ENCODE peak calls at places on chromosomes 6 and 20, in ten cellular contexts. One of them, this sample, is unnamed.

GRCh38 chr6:16129623-16130243 is 847 bp downstream of the MYLIP start:
- DNase-seq in HCT116: no peak
- DNase-seq in SK-N-MC: no peak
- DNase-seq in breast epithelium: no peak
- DNase-seq in stomach: peak; percentile 52
- DNase-seq in SK-N-SH: no peak
- DNase-seq in GM12892: no peak
- DNase-seq in prostate gland: no peak
- DNase-seq in Panc1: no peak
- DNase-seq in K562: no peak
- DNase-seq in this sample: no peak

GRCh38 chr20:36268501-36269342 is 32.4 kb downstream of the AAR2 start:
- DNase-seq in HCT116: no peak
- DNase-seq in SK-N-MC: no peak
- DNase-seq in breast epithelium: no peak
- DNase-seq in stomach: no peak
- DNase-seq in SK-N-SH: no peak
- DNase-seq in GM12892: no peak
- DNase-seq in prostate gland: no peak
- DNase-seq in Panc1: no peak
- DNase-seq in K562: no peak
- DNase-seq in this sample: no peak

GRCh38 chr20:4297141-4297826 is 281.9 kb upstream of the RNF24 start:
- DNase-seq in HCT116: no peak
- DNase-seq in SK-N-MC: no peak
- DNase-seq in breast epithelium: no peak
- DNase-seq in stomach: no peak
- DNase-seq in SK-N-SH: no peak
- DNase-seq in GM12892: no peak
- DNase-seq in prostate gland: no peak
- DNase-seq in Panc1: no peak
- DNase-seq in K562: no peak
- DNase-seq in this sample: no peak

GRCh38 chr20:35942243-35942642 is 12.1 kb downstream of the SCAND1 start:
- DNase-seq in HCT116: no peak
- DNase-seq in SK-N-MC: no peak
- DNase-seq in breast epithelium: no peak
- DNase-seq in stomach: no peak
- DNase-seq in SK-N-SH: no peak
- DNase-seq in GM12892: no peak
- DNase-seq in prostate gland: no peak
- DNase-seq in Panc1: no peak
- DNase-seq in K562: no peak
- DNase-seq in this sample: no peak

GRCh38 chr20:23508896-23509579 is 18.1 kb downstream of the CST8 start:
- DNase-seq in HCT116: no peak
- DNase-seq in SK-N-MC: no peak
- DNase-seq in breast epithelium: no peak
- DNase-seq in stomach: no peak
- DNase-seq in SK-N-SH: no peak
- DNase-seq in GM12892: no peak
- DNase-seq in prostate gland: no peak
- DNase-seq in Panc1: no peak
- DNase-seq in K562: no peak
- DNase-seq in this sample: no peak

GRCh38 chr6:1240766-1241165 is 71.1 kb upstream of the FOXQ1 start:
- DNase-seq in HCT116: no peak
- DNase-seq in SK-N-MC: no peak
- DNase-seq in breast epithelium: no peak
- DNase-seq in stomach: no peak
- DNase-seq in SK-N-SH: no peak
- DNase-seq in GM12892: no peak
- DNase-seq in prostate gland: no peak
- DNase-seq in Panc1: no peak
- DNase-seq in K562: no peak
- DNase-seq in this sample: no peak

GRCh38 chr6:159646731-159647130 is 46.3 kb downstream of the SOD2 start:
- DNase-seq in HCT116: no peak
- DNase-seq in SK-N-MC: no peak
- DNase-seq in breast epithelium: no peak
- DNase-seq in stomach: no peak
- DNase-seq in SK-N-SH: no peak
- DNase-seq in GM12892: no peak
- DNase-seq in prostate gland: no peak
- DNase-seq in Panc1: no peak
- DNase-seq in K562: no peak
- DNase-seq in this sample: no peak

GRCh38 chr20:53070224-53070623 is 98.1 kb downstream of the TSHZ2 start:
- DNase-seq in HCT116: no peak
- DNase-seq in SK-N-MC: no peak
- DNase-seq in breast epithelium: no peak
- DNase-seq in stomach: no peak
- DNase-seq in SK-N-SH: no peak
- DNase-seq in GM12892: no peak
- DNase-seq in prostate gland: no peak
- DNase-seq in Panc1: no peak
- DNase-seq in K562: no peak
- DNase-seq in this sample: no peak

GRCh38 chr6:89794324-89794723 is 25.3 kb downstream of the MDN1 start:
- DNase-seq in HCT116: no peak
- DNase-seq in SK-N-MC: no peak
- DNase-seq in breast epithelium: no peak
- DNase-seq in stomach: no peak
- DNase-seq in SK-N-SH: no peak
- DNase-seq in GM12892: no peak
- DNase-seq in prostate gland: no peak
- DNase-seq in Panc1: no peak
- DNase-seq in K562: no peak
- DNase-seq in this sample: no peak

GRCh38 chr6:3748208-3748701 is 3.3 kb downstream of the PXDC1 start:
- DNase-seq in HCT116: peak; percentile 53
- DNase-seq in SK-N-MC: no peak
- DNase-seq in breast epithelium: peak; percentile 74
- DNase-seq in stomach: peak; percentile 72
- DNase-seq in SK-N-SH: peak; percentile 86
- DNase-seq in GM12892: peak; percentile 45
- DNase-seq in prostate gland: no peak
- DNase-seq in Panc1: peak; percentile 79
- DNase-seq in K562: peak; percentile 81
- DNase-seq in this sample: no peak

GRCh38 chr20:7758436-7758835 is 181.8 kb downstream of the HAO1 start:
- DNase-seq in HCT116: no peak
- DNase-seq in SK-N-MC: no peak
- DNase-seq in breast epithelium: no peak
- DNase-seq in stomach: no peak
- DNase-seq in SK-N-SH: no peak
- DNase-seq in GM12892: no peak
- DNase-seq in prostate gland: no peak
- DNase-seq in Panc1: no peak
- DNase-seq in K562: no peak
- DNase-seq in this sample: no peak

DNA sequence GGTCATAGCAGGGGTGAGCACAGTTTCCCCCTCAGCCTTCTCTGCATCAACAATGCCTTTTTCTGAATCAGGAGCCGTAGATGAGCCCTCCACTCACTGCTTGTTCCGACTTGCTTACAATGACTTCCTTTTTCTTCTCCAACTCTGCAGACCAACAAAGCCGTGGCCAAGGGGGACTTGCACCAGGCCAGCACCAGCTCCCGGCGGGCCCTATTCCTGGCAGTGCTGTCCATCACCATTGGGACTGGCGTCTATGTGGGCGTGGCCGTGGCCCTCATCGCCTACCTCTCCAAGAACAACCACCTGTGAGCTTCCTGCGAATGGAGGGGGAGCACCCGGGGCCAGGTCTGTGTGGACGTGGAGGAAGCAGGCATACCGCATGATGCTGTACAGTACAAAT is 195.8 kb downstream of the SYNDIG1 start:
- DNase-seq in HCT116: no peak
- DNase-seq in SK-N-MC: no peak
- DNase-seq in breast epithelium: no peak
- DNase-seq in stomach: peak; percentile 20
- DNase-seq in SK-N-SH: no peak
- DNase-seq in GM12892: no peak
- DNase-seq in prostate gland: no peak
- DNase-seq in Panc1: no peak
- DNase-seq in K562: no peak
- DNase-seq in this sample: no peak
- TF ChIP-seq POLR2AphosphoS5 in HCT116: no peak
- TF ChIP-seq POLR2AphosphoS5 in SK-N-MC: no peak
- TF ChIP-seq POLR2AphosphoS5 in breast epithelium: no peak
- TF ChIP-seq POLR2AphosphoS5 in stomach: no peak
- TF ChIP-seq POLR2AphosphoS5 in SK-N-SH: no peak
- TF ChIP-seq POLR2AphosphoS5 in GM12892: no peak
- TF ChIP-seq POLR2AphosphoS5 in prostate gland: no peak
- TF ChIP-seq POLR2AphosphoS5 in Panc1: no peak
- TF ChIP-seq POLR2AphosphoS5 in K562: no peak
- TF ChIP-seq POLR2AphosphoS5 in this sample: no peak

DNA sequence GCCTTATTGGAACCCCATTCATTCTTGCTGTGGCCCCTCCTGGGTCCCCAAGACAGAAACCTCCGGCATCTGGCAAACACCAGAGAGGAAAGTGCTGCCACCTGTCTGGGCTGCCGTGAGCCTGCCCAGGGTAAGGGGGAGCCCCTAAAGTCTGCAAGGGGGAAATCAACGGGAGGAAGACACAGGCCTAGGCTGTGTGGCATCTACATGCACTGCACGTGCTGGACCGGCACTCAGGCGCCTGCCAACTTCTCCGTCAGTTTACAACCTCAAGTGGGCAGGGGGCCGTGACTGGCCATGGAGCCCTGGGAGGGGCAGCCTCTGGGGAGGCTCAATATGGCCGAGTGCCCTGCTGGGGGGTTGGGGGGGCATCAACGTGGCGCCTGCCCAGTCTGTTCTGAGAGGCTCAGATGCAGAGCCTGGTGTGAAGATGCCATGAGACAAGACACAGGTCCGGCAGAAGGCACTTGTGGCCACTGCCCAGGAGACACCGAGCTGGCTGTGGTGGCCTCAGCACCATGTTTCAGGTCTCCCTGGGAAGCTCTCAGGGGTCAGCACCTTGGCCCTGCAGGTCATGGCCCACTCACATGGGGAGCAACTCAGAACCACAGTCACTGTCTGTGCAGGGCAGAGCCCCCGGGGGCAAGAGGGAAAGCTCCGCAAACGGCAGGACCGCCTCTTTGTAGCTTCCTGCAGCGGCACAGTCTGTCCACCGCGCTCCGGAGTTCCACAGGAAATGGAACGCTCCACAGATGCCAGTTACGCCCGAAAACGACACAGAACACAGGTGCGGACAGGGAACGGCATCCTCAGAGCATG is 8.4 kb downstream of the UCKL1 start:
- DNase-seq in HCT116: no peak
- DNase-seq in SK-N-MC: no peak
- DNase-seq in breast epithelium: no peak
- DNase-seq in stomach: no peak
- DNase-seq in SK-N-SH: no peak
- DNase-seq in GM12892: no peak
- DNase-seq in prostate gland: no peak
- DNase-seq in Panc1: no peak
- DNase-seq in K562: no peak
- DNase-seq in this sample: no peak
- TF ChIP-seq POLR2AphosphoS5 in HCT116: no peak
- TF ChIP-seq POLR2AphosphoS5 in SK-N-MC: no peak
- TF ChIP-seq POLR2AphosphoS5 in breast epithelium: no peak
- TF ChIP-seq POLR2AphosphoS5 in stomach: no peak
- TF ChIP-seq POLR2AphosphoS5 in SK-N-SH: no peak
- TF ChIP-seq POLR2AphosphoS5 in GM12892: no peak
- TF ChIP-seq POLR2AphosphoS5 in prostate gland: no peak
- TF ChIP-seq POLR2AphosphoS5 in Panc1: no peak
- TF ChIP-seq POLR2AphosphoS5 in K562: no peak
- TF ChIP-seq POLR2AphosphoS5 in this sample: no peak

DNA sequence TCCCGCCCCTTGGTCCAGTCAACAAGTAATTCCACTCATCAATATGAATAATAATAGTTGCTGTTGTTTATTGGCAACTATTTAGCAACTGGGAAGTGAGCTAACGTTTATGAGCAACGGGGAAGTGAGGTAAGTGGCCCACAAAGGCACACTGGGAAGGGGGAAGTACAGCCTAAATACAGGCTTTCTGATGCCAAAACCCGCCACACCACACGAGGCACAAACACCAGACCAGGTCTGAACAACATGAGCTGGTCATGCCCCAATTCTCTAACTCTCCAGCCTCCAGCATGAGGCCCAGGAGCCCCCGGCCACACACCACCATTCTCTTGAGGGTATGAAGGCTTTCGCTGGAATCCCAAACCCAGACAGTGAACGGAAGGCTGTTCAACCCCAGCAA is 50.8 kb downstream of the PREX1 start:
- DNase-seq in HCT116: no peak
- DNase-seq in SK-N-MC: no peak
- DNase-seq in breast epithelium: no peak
- DNase-seq in stomach: no peak
- DNase-seq in SK-N-SH: no peak
- DNase-seq in GM12892: no peak
- DNase-seq in prostate gland: no peak
- DNase-seq in Panc1: no peak
- DNase-seq in K562: no peak
- DNase-seq in this sample: no peak
- TF ChIP-seq POLR2AphosphoS5 in HCT116: no peak
- TF ChIP-seq POLR2AphosphoS5 in SK-N-MC: no peak
- TF ChIP-seq POLR2AphosphoS5 in breast epithelium: no peak
- TF ChIP-seq POLR2AphosphoS5 in stomach: no peak
- TF ChIP-seq POLR2AphosphoS5 in SK-N-SH: no peak
- TF ChIP-seq POLR2AphosphoS5 in GM12892: no peak
- TF ChIP-seq POLR2AphosphoS5 in prostate gland: no peak
- TF ChIP-seq POLR2AphosphoS5 in Panc1: no peak
- TF ChIP-seq POLR2AphosphoS5 in K562: no peak
- TF ChIP-seq POLR2AphosphoS5 in this sample: no peak

GRCh38 chr20:43584448-43585138 is 6.1 kb upstream of the IFT52 start:
- DNase-seq in HCT116: no peak
- DNase-seq in SK-N-MC: no peak
- DNase-seq in breast epithelium: no peak
- DNase-seq in stomach: no peak
- DNase-seq in SK-N-SH: no peak
- DNase-seq in GM12892: no peak
- DNase-seq in prostate gland: no peak
- DNase-seq in Panc1: no peak
- DNase-seq in K562: no peak
- DNase-seq in this sample: no peak

GRCh38 chr20:43579861-43580793 is 10.6 kb upstream of the IFT52 start:
- DNase-seq in HCT116: no peak
- DNase-seq in SK-N-MC: no peak
- DNase-seq in breast epithelium: no peak
- DNase-seq in stomach: no peak
- DNase-seq in SK-N-SH: no peak
- DNase-seq in GM12892: no peak
- DNase-seq in prostate gland: no peak
- DNase-seq in Panc1: no peak
- DNase-seq in K562: peak; percentile 39
- DNase-seq in this sample: no peak

GRCh38 chr20:43583133-43583864 is 7.4 kb upstream of the IFT52 start:
- DNase-seq in HCT116: no peak
- DNase-seq in SK-N-MC: no peak
- DNase-seq in breast epithelium: no peak
- DNase-seq in stomach: no peak
- DNase-seq in SK-N-SH: no peak
- DNase-seq in GM12892: no peak
- DNase-seq in prostate gland: no peak
- DNase-seq in Panc1: no peak
- DNase-seq in K562: no peak
- DNase-seq in this sample: no peak

GRCh38 chr20:43586641-43587040 is 4.1 kb upstream of the IFT52 start:
- DNase-seq in HCT116: no peak
- DNase-seq in SK-N-MC: no peak
- DNase-seq in breast epithelium: no peak
- DNase-seq in stomach: no peak
- DNase-seq in SK-N-SH: no peak
- DNase-seq in GM12892: no peak
- DNase-seq in prostate gland: no peak
- DNase-seq in Panc1: no peak
- DNase-seq in K562: no peak
- DNase-seq in this sample: no peak

GRCh38 chr20:43583982-43584432 is 6.7 kb upstream of the IFT52 start:
- DNase-seq in HCT116: no peak
- DNase-seq in SK-N-MC: no peak
- DNase-seq in breast epithelium: no peak
- DNase-seq in stomach: peak; percentile 56
- DNase-seq in SK-N-SH: no peak
- DNase-seq in GM12892: no peak
- DNase-seq in prostate gland: no peak
- DNase-seq in Panc1: no peak
- DNase-seq in K562: peak; percentile 56
- DNase-seq in this sample: no peak
- TF ChIP-seq POLR2AphosphoS5 in HCT116: no peak
- TF ChIP-seq POLR2AphosphoS5 in SK-N-MC: no peak
- TF ChIP-seq POLR2AphosphoS5 in breast epithelium: no peak
- TF ChIP-seq POLR2AphosphoS5 in stomach: no peak
- TF ChIP-seq POLR2AphosphoS5 in SK-N-SH: no peak
- TF ChIP-seq POLR2AphosphoS5 in GM12892: no peak
- TF ChIP-seq POLR2AphosphoS5 in prostate gland: no peak
- TF ChIP-seq POLR2AphosphoS5 in Panc1: no peak
- TF ChIP-seq POLR2AphosphoS5 in K562: peak; percentile 68
- TF ChIP-seq POLR2AphosphoS5 in this sample: no peak